ENCODE peak calls at places on chromosomes 13 and 19, in nine cellular contexts. D is effector memory CD4-positive, alpha-beta T cell; K is effector CD4-positive, alpha-beta T cell; C is mammary epithelial cell; T is head of caudate nucleus; V is RWPE1; J is GM23248; B is cerebellar cortex; P is GM20000. Y is an unnamed sample.
A peak's percentile ranks its signal among the peaks of the same experiment; 100 is the strongest.

GRCh38 chr19:4036576-4037300 is 29.2 kb downstream of the PIAS4 start:
- DNase-seq in J (no peak), B (no peak), C (no peak), D (no peak), T (no peak), V (no peak), P (no peak), K (no peak), Y (no peak)

GRCh38 chr13:74218291-74218690 is 84.1 kb upstream of the KLF12 start:
- DNase-seq in P (no peak), V (no peak), C (no peak), K (no peak), D (no peak), B (no peak), T (no peak), J (no peak), Y (no peak)

GRCh38 chr13:103067751-103068563 is 1.7 kb upstream of the SLC10A2 start:
- DNase-seq in P (peak; percentile 9), K (no peak), D (no peak), C (peak; percentile 14), B (no peak), J (no peak), T (no peak), V (peak; percentile 36), Y (no peak)

GRCh38 chr13:27421101-27421881 is 3.1 kb upstream of the GTF3A start:
- DNase-seq in T (no peak), V (no peak), D (no peak), K (no peak), J (no peak), B (no peak), P (no peak), C (no peak), Y (no peak)

GRCh38 chr13:67620665-67621064 is 390.5 kb upstream of the PCDH9 start:
- DNase-seq in T (no peak), B (no peak), V (no peak), K (no peak), D (no peak), P (no peak), J (no peak), C (no peak), Y (no peak)

GRCh38 chr13:113491418-113491883 is 940 bp upstream of the DCUN1D2 start:
- DNase-seq in J (peak; percentile 79), D (no peak), T (no peak), V (peak; percentile 41), B (no peak), P (peak; percentile 57), K (no peak), C (peak; percentile 27), Y (no peak)

GRCh38 chr19:46950526-46951235 is 69.0 kb upstream of the NPAS1 start:
- DNase-seq in K (no peak), J (no peak), V (no peak), P (no peak), C (peak; percentile 5), D (no peak), B (no peak), T (no peak), Y (no peak)

GRCh38 chr19:1213391-1214286 is 8.1 kb downstream of the STK11 start:
- DNase-seq in B (peak; percentile 84), C (peak; percentile 92), K (peak; percentile 45), V (peak; percentile 65), J (peak; percentile 71), D (peak; percentile 39), T (peak; percentile 47), P (no peak), Y (no peak)

GRCh38 chr19:48874309-48875135 is 2.3 kb downstream of the PPP1R15A start:
- DNase-seq in D (peak; percentile 59), C (peak; percentile 72), V (no peak), B (peak; percentile 33), P (no peak), K (no peak), T (peak; percentile 33), J (peak; percentile 82), Y (no peak)

GRCh38 chr13:87656311-87656710 is 14.9 kb upstream of the SLITRK5 start:
- DNase-seq in B (no peak), K (no peak), T (no peak), P (no peak), V (no peak), C (no peak), D (no peak), J (no peak), Y (no peak)

GRCh38 chr13:95641291-95641811 is 3.2 kb downstream of the DZIP1 start:
- DNase-seq in T (peak; percentile 49), V (no peak), B (peak; percentile 22), K (no peak), P (no peak), D (no peak), J (peak; percentile 33), C (no peak), Y (no peak)

GRCh38 chr13:101455863-101456262 is 3.4 kb downstream of the ITGBL1 start:
- DNase-seq in D (no peak), C (peak; percentile 85), P (no peak), K (no peak), V (peak; percentile 84), B (no peak), J (peak; percentile 95), T (no peak), Y (no peak)

GRCh38 chr19:406121-406711 is 2.7 kb downstream of the C2CD4C start:
- DNase-seq in B (no peak), C (no peak), V (no peak), K (no peak), T (no peak), D (no peak), J (no peak), P (peak; percentile 41), Y (no peak)

GRCh38 chr19:470701-471100 is 9.9 kb upstream of the SHC2 start:
- DNase-seq in D (no peak), K (no peak), B (no peak), V (no peak), P (no peak), J (no peak), T (no peak), C (no peak), Y (no peak)

GRCh38 chr13:30026093-30026492 is 175.7 kb upstream of the UBL3 start:
- DNase-seq in C (peak; percentile 33), K (no peak), D (no peak), J (peak; percentile 97), V (no peak), T (no peak), P (no peak), B (no peak), Y (no peak)

GRCh38 chr19:16628984-16629691 is 1.1 kb upstream of the MED26 start:
- DNase-seq in K (no peak), B (peak; percentile 33), J (peak; percentile 65), D (no peak), C (peak; percentile 6), T (no peak), P (peak; percentile 42), V (peak; percentile 26), Y (no peak)

GRCh38 chr19:1266818-1267440 is 2.2 kb upstream of the CIRBP start:
- DNase-seq in T (no peak), C (no peak), V (no peak), P (no peak), D (peak; percentile 38), K (peak; percentile 62), B (peak; percentile 58), J (peak; percentile 79), Y (peak; percentile 70)

GRCh38 chr13:59950201-59950730 is 213.5 kb downstream of the DIAPH3 start:
- DNase-seq in J (peak; percentile 51), V (no peak), T (no peak), K (no peak), P (no peak), C (no peak), D (no peak), B (no peak), Y (no peak)

GRCh38 chr13:44976196-44976595 is 13.1 kb downstream of the NUFIP1 start:
- DNase-seq in B (no peak), K (no peak), C (no peak), J (no peak), D (no peak), V (no peak), P (no peak), T (no peak), Y (no peak)

GRCh38 chr13:76512676-76513277 is 373.4 kb downstream of the KCTD12 start:
- DNase-seq in K (no peak), D (no peak), C (peak; percentile 76), T (no peak), P (no peak), V (peak; percentile 36), B (no peak), J (peak; percentile 68), Y (no peak)

GRCh38 chr13:65063753-65064152 is 2166.4 kb downstream of the PCDH9 start:
- DNase-seq in D (no peak), V (no peak), T (no peak), J (peak; percentile 1), P (no peak), K (no peak), B (no peak), C (no peak), Y (no peak)

GRCh38 chr19:29807178-29807577 is 4.6 kb upstream of the CCNE1 start:
- DNase-seq in C (no peak), B (no peak), D (no peak), T (no peak), J (no peak), K (no peak), V (no peak), P (no peak), Y (no peak)

GRCh38 chr19:5961969-5962945 is 15.7 kb downstream of the RANBP3 start:
- DNase-seq in V (no peak), T (no peak), C (no peak), D (peak; percentile 55), K (peak; percentile 73), B (no peak), P (no peak), J (peak; percentile 78), Y (peak; percentile 37)

GRCh38 chr13:95756072-95756471 is 79.1 kb downstream of the DNAJC3 start:
- DNase-seq in T (no peak), V (no peak), C (no peak), B (no peak), K (no peak), P (no peak), D (no peak), J (no peak), Y (no peak)

GRCh38 chr13:32272021-32272695 is 43.0 kb downstream of the ZAR1L start:
- DNase-seq in J (peak; percentile 46), B (no peak), K (no peak), V (no peak), D (no peak), C (no peak), P (no peak), T (no peak), Y (no peak)

GRCh38 chr19:33445752-33446070 is 72.2 kb downstream of the CEBPG start:
- DNase-seq in K (no peak), C (no peak), B (no peak), P (no peak), J (no peak), V (no peak), D (no peak), T (no peak), Y (no peak)

GRCh38 chr19:23075031-23075733 is 41.6 kb upstream of the ZNF730 start:
- DNase-seq in C (peak; percentile 67), D (no peak), T (peak; percentile 48), P (peak; percentile 81), J (peak; percentile 46), V (no peak), B (peak; percentile 58), K (no peak), Y (peak; percentile 3)

GRCh38 chr13:91960947-91961346 is 562.5 kb downstream of the GPC5 start:
- DNase-seq in B (no peak), C (no peak), V (no peak), T (no peak), P (no peak), K (no peak), J (no peak), D (no peak), Y (no peak)

GRCh38 chr13:104387514-104387913 is 1321.3 kb upstream of the SLC10A2 start:
- DNase-seq in V (no peak), K (no peak), C (no peak), B (no peak), D (no peak), J (no peak), P (no peak), T (no peak), Y (no peak)

GRCh38 chr13:36030670-36031331 is 100.4 kb downstream of the DCLK1 start:
- DNase-seq in V (peak; percentile 47), C (peak; percentile 86), K (no peak), B (no peak), T (peak; percentile 54), P (no peak), J (peak; percentile 96), D (no peak), Y (no peak)

GRCh38 chr19:38977445-38978314 is 2.1 kb upstream of the FBXO17 start:
- DNase-seq in K (no peak), P (peak; percentile 81), D (no peak), J (peak; percentile 5), T (no peak), B (no peak), V (no peak), C (peak; percentile 73), Y (peak; percentile 73)

Y was measured in activated T-cell treated with anti-CD3 and anti-CD28 coated beads for 48 hours.